ENCODE peak calls at places on chromosome 2, in seven cellular contexts. H is stomach, E is brain microvascular endothelial cell, O is OCI-LY7, T is neural progenitor cell, U is H9, R is A549. W is an unnamed sample.

GRCh38 chr2:226352941-226353558 is 446.6 kb downstream of the IRS1 start:
- DNase-seq in H (no peak), E (no peak), O (no peak), T (no peak), U (no peak), R (no peak), W (no peak)

GRCh38 chr2:101048756-101049155 is 46.7 kb downstream of the RPL31 start:
- DNase-seq in H (no peak), E (no peak), O (no peak), T (no peak), U (no peak), R (no peak), W (no peak)

GRCh38 chr2:88748005-88748404 is 56.5 kb downstream of the RPIA start:
- DNase-seq in H (no peak), E (no peak), O (peak; percentile 61), T (no peak), U (no peak), R (no peak), W (no peak)

GRCh38 chr2:219250044-219250781 is 2.8 kb upstream of the TUBA4B start:
- DNase-seq in H (no peak), E (no peak), O (peak; percentile 40), T (no peak), U (no peak), R (no peak), W (no peak)

GRCh38 chr2:96498023-96498431 is 7.1 kb downstream of the NEURL3 start:
- DNase-seq in H (no peak), E (no peak), O (no peak), T (no peak), U (peak; percentile 72), R (no peak), W (no peak)

GRCh38 chr2:97730245-97730644 is 16.9 kb downstream of the ZAP70 start:
- DNase-seq in H (no peak), E (peak; percentile 78), O (no peak), T (no peak), U (no peak), R (no peak), W (no peak)

GRCh38 chr2:95348609-95349567 is 51.7 kb downstream of the KCNIP3 start:
- DNase-seq in H (peak; percentile 22), E (no peak), O (no peak), T (no peak), U (peak; percentile 25), R (no peak), W (peak; percentile 29)

GRCh38 chr2:204842731-204843490 is 297.6 kb downstream of the PARD3B start:
- DNase-seq in H (no peak), E (peak; percentile 79), O (no peak), T (no peak), U (no peak), R (peak; percentile 25), W (peak; percentile 64)

GRCh38 chr2:236051351-236051750 is 116.8 kb downstream of the GBX2 start:
- DNase-seq in H (no peak), E (no peak), O (no peak), T (no peak), U (no peak), R (no peak), W (no peak)

GRCh38 chr2:88866756-88867155 is 175.3 kb downstream of the RPIA start:
- DNase-seq in H (no peak), E (no peak), O (peak; percentile 81), T (no peak), U (no peak), R (no peak), W (no peak)

GRCh38 chr2:26001743-26002341 is 19.5 kb upstream of the KIF3C start:
- DNase-seq in H (peak; percentile 91), E (no peak), O (no peak), T (no peak), U (no peak), R (no peak), W (peak; percentile 41)

GRCh38 chr2:218027426-218028188 is 24.8 kb upstream of the TNS1 start:
- DNase-seq in H (peak; percentile 13), E (no peak), O (no peak), T (no peak), U (peak; percentile 20), R (no peak), W (no peak)

GRCh38 chr2:241315879-241316700 is at the start of gene SEPTIN2:
- DNase-seq in H (no peak), E (peak; percentile 41), O (peak; percentile 72), T (no peak), U (no peak), R (peak; percentile 36), W (peak; percentile 86)

GRCh38 chr2:94874277-94874997 is 3.2 kb downstream of the TEKT4 start:
- DNase-seq in H (peak; percentile 56), E (no peak), O (peak; percentile 54), T (no peak), U (peak; percentile 51), R (peak; percentile 69), W (no peak)

GRCh38 chr2:42863320-42863719 is 70.9 kb upstream of the HAAO start:
- DNase-seq in H (no peak), E (no peak), O (no peak), T (no peak), U (no peak), R (no peak), W (no peak)

GRCh38 chr2:112645396-112646101 is at the start of gene SLC20A1:
- DNase-seq in H (peak; percentile 97), E (peak; percentile 88), O (peak; percentile 95), T (peak; percentile 97), U (peak; percentile 97), R (peak; percentile 81), W (peak; percentile 96)

GRCh38 chr2:138501427-138502252 is at the start of gene SPOPL:
- DNase-seq in H (peak; percentile 95), E (peak; percentile 83), O (peak; percentile 85), T (peak; percentile 95), U (peak; percentile 91), R (peak; percentile 82), W (peak; percentile 95)

GRCh38 chr2:65062843-65063242 is 6.6 kb downstream of the CEP68 start:
- DNase-seq in H (no peak), E (no peak), O (no peak), T (no peak), U (no peak), R (no peak), W (no peak)

GRCh38 chr2:112163541-112163981 is 25.4 kb downstream of the FBLN7 start:
- DNase-seq in H (no peak), E (no peak), O (no peak), T (no peak), U (peak; percentile 20), R (no peak), W (no peak)

GRCh38 chr2:70906439-70907018 is 29.2 kb upstream of the ATP6V1B1 start:
- DNase-seq in H (peak; percentile 4), E (no peak), O (no peak), T (peak; percentile 37), U (no peak), R (no peak), W (peak; percentile 3)

GRCh38 chr2:186554850-186555785 is 34.7 kb upstream of the ITGAV start:
- DNase-seq in H (no peak), E (peak; percentile 56), O (no peak), T (no peak), U (no peak), R (no peak), W (no peak)
- TF ChIP-seq CTCF in H (no peak), E (peak; percentile 37), O (no peak), T (no peak), U (no peak), R (no peak), W (no peak)

DNA sequence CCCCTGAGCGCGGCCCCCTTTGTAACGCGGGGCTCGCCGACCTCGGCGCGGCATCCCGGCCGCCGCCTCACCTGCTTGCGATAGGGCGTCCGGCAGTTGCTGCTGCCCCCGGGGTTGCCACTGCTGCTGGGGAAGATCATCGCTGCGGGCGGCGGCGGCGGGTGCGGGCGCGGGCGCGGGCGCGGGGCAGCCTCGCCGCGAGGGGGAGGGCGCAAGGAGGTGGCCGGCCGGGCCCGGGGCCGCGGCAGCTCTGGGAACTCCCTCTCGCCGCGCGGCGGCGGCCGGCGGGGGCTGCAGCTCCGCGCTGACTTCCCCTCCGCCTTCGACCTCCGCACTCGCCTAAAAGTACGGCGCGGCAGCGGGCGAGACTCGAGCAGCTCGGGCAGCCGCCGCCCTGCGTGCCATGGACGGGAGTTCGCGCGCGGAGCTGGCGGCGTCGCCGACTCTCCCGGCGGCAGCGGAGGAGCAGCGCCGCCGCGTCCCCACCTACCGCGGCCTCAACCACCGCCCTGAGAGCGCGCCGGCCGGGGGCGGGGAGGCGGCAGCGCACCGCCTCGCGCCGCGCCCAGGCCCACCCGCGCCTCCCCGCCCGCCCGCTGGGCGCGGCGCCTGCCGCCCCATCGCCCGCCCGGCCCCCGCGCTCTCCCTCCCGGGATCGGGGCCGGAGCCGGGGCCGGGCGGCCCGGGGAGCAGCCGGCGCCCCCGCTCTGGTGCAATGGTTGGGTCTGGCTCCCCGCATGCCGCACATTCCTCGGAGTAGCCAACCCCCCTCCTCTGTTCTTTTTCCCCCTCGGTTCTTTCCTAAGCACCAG is 86.0 kb downstream of the RBMS1 start:
- DNase-seq in H (peak; percentile 53), E (peak; percentile 35), O (peak; percentile 75), T (peak; percentile 86), U (peak; percentile 66), R (peak; percentile 38), W (peak; percentile 82)
- H3K27ac ChIP-seq in H (peak overlapping the region; percentile 96), E (peak overlapping the region; percentile 86), O (peak overlapping the region; percentile 80), T (peak overlapping the region; percentile 86), U (no peak overlapping the region), R (peak overlapping the region; percentile 91), W (peak overlapping the region; percentile 98)

DNA sequence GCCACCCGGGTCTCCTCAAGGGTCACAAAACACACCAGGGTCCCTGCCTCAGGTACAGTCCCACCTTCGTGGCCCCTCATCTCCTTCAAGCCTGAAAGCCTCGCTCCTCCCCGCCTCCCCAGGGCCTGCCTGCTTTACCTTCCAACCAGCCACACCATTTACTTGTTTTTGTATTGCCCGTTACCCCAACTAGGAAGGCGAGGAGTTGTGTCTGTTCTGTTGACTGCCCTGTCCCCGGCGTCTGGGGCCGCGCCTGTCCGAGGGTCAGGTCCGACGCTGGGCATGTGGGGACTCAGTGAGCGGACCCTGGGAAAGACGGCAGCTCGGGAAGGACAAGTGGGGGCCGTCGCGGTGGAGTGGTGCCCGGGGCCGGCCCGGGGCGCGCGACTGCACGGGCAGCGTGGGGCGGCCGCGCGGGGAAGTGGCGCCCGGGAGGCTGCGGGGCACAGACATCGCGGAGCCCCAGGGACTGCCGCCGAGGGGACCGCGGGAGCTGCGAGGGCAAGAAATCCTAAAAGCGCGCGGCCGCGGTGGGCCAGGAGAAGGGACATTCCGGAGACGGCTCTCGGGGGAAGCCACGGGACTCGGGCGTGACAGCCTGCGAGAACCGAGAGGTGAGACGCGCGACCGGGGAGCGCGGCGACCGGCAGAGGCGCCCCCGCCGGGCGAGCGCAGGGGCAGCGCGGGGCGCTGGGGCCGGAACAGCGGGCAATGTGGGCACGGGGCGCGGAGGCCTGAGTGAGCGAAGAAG is 797 bp upstream of the GRHL1 start:
- DNase-seq in H (peak; percentile 51), E (no peak), O (no peak), T (peak; percentile 74), U (peak; percentile 54), R (peak; percentile 62), W (peak; percentile 74)
- TF ChIP-seq CTCF in H (no peak), E (no peak), O (no peak), T (no peak), U (peak; percentile 9), R (no peak), W (no peak)

DNA sequence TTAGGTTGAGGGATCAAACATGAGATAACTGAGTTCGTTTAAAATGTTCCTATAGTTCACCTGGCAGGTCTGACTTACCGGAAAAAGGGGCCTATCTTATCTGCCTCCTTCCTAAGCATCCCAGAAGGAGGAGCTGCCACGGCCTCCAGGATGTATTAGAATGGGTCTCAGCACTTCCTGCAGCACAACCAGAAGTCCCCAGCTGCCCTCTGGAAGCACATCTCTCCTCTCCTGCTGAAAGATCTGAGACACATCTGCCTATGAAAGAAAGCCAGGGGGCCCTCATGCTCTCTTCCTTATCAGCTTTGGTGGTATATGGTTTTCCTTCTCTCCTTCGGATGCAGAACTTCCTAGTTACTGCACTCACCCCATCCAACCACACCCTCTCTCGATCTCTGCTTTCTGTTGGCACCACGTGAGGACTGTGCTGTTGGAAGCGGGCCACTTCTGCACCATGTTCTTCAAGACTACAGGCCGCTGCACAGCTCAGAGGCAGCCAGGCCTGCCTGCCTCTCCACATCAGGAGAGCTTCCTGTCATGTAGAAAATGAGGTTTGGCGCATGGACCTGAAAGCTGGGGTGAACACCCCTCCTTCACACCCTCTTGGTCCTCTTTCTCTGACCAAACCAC is 6.5 kb downstream of the IGFBP5 start:
- DNase-seq in H (peak; percentile 62), E (no peak), O (no peak), T (no peak), U (no peak), R (no peak), W (no peak)
- H3K27ac ChIP-seq in H (no peak overlapping the region), E (no peak overlapping the region), O (no peak overlapping the region), T (no peak overlapping the region), U (no peak overlapping the region), R (no peak overlapping the region), W (no peak overlapping the region)

W was measured in hepatocyte.